ENCODE peak calls at places on chromosomes 11 and 22, in eight cellular contexts. S, B, P, R, X, M, O and H are unnamed samples. For H3K4me1, the result is how much of the 10 kb centered on the place peaks cover.

GRCh38 chr11:41245184-41245583 is 214.3 kb downstream of the LRRC4C start:
- DNase-seq in S (no peak), B (peak), P (no peak), R (no peak), X (no peak), M (no peak), O (peak), H (no peak)

GRCh38 chr11:50174189-50174588 is 141.5 kb downstream of the OR4C45 start:
- DNase-seq in S (no peak), B (no peak), P (no peak), R (no peak), X (no peak), M (no peak), O (no peak), H (no peak)

GRCh38 chr11:86637976-86638375 is 34.4 kb downstream of the ME3 start:
- DNase-seq in S (no peak), B (no peak), P (no peak), R (no peak), X (no peak), M (no peak), O (no peak), H (no peak)

GRCh38 chr11:134013518-134013917 is 55.4 kb upstream of the JAM3 start:
- DNase-seq in S (no peak), B (no peak), P (no peak), R (no peak), X (no peak), M (no peak), O (no peak), H (no peak)

GRCh38 chr22:37462983-37463382 is 23.2 kb downstream of the MFNG start:
- DNase-seq in S (no peak), B (no peak), P (peak), R (no peak), X (no peak), M (no peak), O (no peak), H (peak)

GRCh38 chr22:20781272-20781990 is 7.5 kb downstream of the SERPIND1 start:
- DNase-seq in S (no peak), B (no peak), P (peak), R (no peak), X (peak), M (no peak), O (no peak), H (no peak)

GRCh38 chr11:33942954-33943353 is 51.1 kb upstream of the LMO2 start:
- DNase-seq in S (peak), B (no peak), P (peak), R (peak), X (peak), M (no peak), O (no peak), H (no peak)

GRCh38 chr11:130608267-130608666 is 159.8 kb downstream of the ADAMTS15 start:
- DNase-seq in S (no peak), B (no peak), P (no peak), R (no peak), X (no peak), M (no peak), O (no peak), H (no peak)

GRCh38 chr22:33539902-33540751 is 380.1 kb downstream of the LARGE1 start:
- DNase-seq in S (peak), B (no peak), P (no peak), R (peak), X (peak), M (peak), O (peak), H (no peak)

GRCh38 chr22:19461506-19461905 is 14.0 kb upstream of the C22orf39 start:
- DNase-seq in S (no peak), B (no peak), P (no peak), R (no peak), X (no peak), M (no peak), O (no peak), H (no peak)

GRCh38 chr11:88656315-88656714 is 318.8 kb upstream of the CTSC start:
- DNase-seq in S (no peak), B (no peak), P (no peak), R (no peak), X (no peak), M (no peak), O (no peak), H (no peak)

GRCh38 chr11:533586-534196 is 1.7 kb downstream of the HRAS start:
- DNase-seq in S (peak), B (peak), P (no peak), R (no peak), X (no peak), M (no peak), O (no peak), H (no peak)

GRCh38 chr11:13954591-13954990 is 7.9 kb upstream of the SPON1 start:
- DNase-seq in S (no peak), B (no peak), P (no peak), R (no peak), X (no peak), M (no peak), O (no peak), H (no peak)

GRCh38 chr11:20158597-20159257 is 1.5 kb downstream of the DBX1 start:
- DNase-seq in S (peak), B (no peak), P (peak), R (no peak), X (no peak), M (no peak), O (peak), H (no peak)

GRCh38 chr11:103528046-103528445 is 418.8 kb downstream of the DYNC2H1 start:
- DNase-seq in S (no peak), B (no peak), P (no peak), R (no peak), X (no peak), M (no peak), O (no peak), H (no peak)

GRCh38 chr11:9344046-9344680 is 29.8 kb upstream of the TMEM41B start:
- DNase-seq in S (no peak), B (no peak), P (no peak), R (no peak), X (no peak), M (no peak), O (no peak), H (no peak)

GRCh38 chr11:124612045-124612444 is 817 bp downstream of the PANX3 start:
- DNase-seq in S (no peak), B (no peak), P (no peak), R (no peak), X (no peak), M (no peak), O (no peak), H (no peak)

GRCh38 chr11:9664276-9665171 is 647 bp downstream of the SWAP70 start:
- DNase-seq in S (peak), B (peak), P (peak), R (peak), X (peak), M (peak), O (peak), H (no peak)

GRCh38 chr22:39932918-39933649 is 27.1 kb upstream of the TMA7B start:
- DNase-seq in S (no peak), B (no peak), P (peak), R (peak), X (no peak), M (no peak), O (no peak), H (peak)

DNA sequence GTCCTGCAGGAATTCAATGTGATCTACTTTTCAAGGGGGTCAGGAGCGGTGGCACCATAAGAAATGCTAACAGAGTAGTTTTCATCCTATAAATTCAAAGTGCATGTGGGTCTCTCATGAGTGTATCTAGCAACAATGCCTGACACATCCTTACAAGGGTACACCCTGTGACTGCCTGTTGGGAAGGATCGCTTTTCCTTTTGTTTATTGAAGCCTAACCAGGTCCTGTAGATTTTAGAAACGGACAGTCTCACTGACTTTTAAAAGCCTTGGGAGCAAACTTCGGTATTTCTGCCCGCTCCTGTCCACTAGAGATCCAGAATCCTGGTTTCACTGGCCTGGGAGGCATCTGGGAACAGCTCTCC is 102.4 kb downstream of the MICAL2 start:
- DNase-seq in S (no peak), B (peak), P (no peak), R (no peak), X (peak), M (no peak), O (no peak), H (no peak)
- H3K4me1 ChIP-seq in S (under half), B (under half), P (under half), R (under half), X (under half), M (under half), O (under half), H (under half)

GRCh38 chr22:21829523-21829922 is 37.9 kb downstream of the MAPK1 start:
- DNase-seq in S (no peak), B (no peak), P (no peak), R (no peak), X (no peak), M (no peak), O (no peak), H (no peak)
- H3K4me1 ChIP-seq in S (under half), B (half or more), P (under half), R (under half), X (half or more), M (under half), O (under half), H (under half)

GRCh38 chr11:65572356-65573043 is at the start of gene FAM89B:
- DNase-seq in S (peak), B (peak), P (peak), R (peak), X (peak), M (peak), O (peak), H (no peak)

GRCh38 chr11:65569973-65570918 is at the start of gene ZNRD2:
- DNase-seq in S (peak), B (peak), P (peak), R (peak), X (peak), M (peak), O (peak), H (peak)

GRCh38 chr11:65569164-65569972 is 909 bp upstream of the ZNRD2 start:
- DNase-seq in S (no peak), B (no peak), P (no peak), R (no peak), X (no peak), M (no peak), O (no peak), H (no peak)

GRCh38 chr11:65571940-65572339 is 398 bp upstream of the FAM89B start:
- DNase-seq in S (no peak), B (no peak), P (peak), R (no peak), X (no peak), M (no peak), O (no peak), H (no peak)

DNA sequence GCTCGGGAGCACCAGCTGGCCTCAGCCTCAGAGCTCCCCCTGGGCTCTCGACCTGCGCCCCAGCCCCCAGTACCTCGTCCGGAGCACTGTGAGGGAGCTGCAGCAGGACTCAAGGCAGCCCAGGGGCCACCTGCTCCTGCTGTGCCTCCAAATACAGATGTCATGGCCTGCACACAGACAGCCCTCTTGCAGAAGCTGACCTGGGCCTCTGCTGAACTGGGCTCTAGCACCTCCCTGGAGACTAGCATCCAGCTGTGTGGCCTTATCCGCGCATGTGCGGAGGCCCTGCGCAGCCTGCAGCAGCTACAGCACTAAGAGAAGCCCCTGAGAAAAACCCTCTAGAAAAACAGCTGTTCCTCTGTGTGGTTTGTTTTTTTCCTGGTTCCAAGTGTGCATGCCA is 918 bp upstream of the FAM89B start:
- DNase-seq in S (no peak), B (peak), P (peak), R (no peak), X (no peak), M (no peak), O (no peak), H (no peak)
- H3K4me1 ChIP-seq in S (half or more), B (half or more), P (under half), R (under half), X (half or more), M (under half), O (under half), H (under half)

GRCh38 chr11:58068640-58069039 is 37.9 kb downstream of the OR6Q1 start:
- DNase-seq in S (no peak), B (no peak), P (peak), R (no peak), X (no peak), M (no peak), O (no peak), H (no peak)
- H3K4me1 ChIP-seq in S (under half), B (under half), P (under half), R (under half), X (under half), M (under half), O (under half), H (under half)

DNA sequence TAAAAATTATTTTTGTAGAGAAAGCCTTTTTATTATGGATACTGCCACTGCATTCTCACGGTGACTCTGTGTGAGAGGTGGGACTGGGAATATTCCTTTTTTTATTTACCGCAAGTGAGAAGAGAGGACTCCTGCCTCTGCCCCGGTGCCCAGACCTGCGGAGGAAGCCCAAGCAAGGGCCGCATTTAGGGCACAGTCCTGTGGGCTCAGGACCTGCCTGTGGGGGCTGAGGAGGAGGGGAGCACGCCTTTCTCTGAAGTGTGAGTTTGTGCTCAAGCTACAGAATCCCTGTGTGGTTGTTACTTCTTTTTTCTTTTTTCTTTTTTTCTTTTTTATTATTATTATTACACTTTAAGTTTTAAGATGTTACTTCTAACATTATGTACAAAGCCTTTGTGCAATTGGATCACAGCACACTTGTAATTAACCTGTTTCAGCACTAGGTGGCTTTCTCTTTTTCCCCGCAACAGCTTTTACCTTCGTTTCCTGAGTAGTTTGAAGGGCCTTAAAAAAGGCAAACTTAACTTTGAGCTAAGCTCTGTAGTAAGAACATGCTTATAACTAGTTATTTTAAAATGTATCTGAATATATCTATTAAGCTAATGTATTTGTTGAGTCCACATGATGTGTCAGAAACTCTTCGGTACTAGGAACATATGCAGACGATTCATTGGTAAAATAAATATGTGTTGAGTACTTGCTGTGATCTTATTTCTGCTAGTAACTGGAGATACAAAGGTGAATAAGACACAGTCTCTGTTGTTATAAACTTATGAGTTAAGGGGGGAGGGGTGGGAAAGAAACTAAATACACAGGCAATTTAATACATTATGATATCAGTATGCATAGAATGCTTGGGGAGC is 18.3 kb downstream of the AMOTL1 start:
- DNase-seq in S (no peak), B (no peak), P (peak), R (no peak), X (no peak), M (no peak), O (no peak), H (no peak)
- H3K4me1 ChIP-seq in S (half or more), B (half or more), P (under half), R (under half), X (half or more), M (under half), O (under half), H (under half)

GRCh38 chr11:48106166-48106565 is 110.4 kb upstream of the OR4B1 start:
- DNase-seq in S (no peak), B (no peak), P (no peak), R (no peak), X (no peak), M (no peak), O (no peak), H (no peak)
- H3K4me1 ChIP-seq in S (under half), B (half or more), P (under half), R (under half), X (under half), M (under half), O (under half), H (under half)